ENCODE peak calls at places on chromosomes 1 and 21, in six cellular contexts. One of them, this sample, is unnamed.

GRCh38 chr1:113036639-113037321 is 36.2 kb upstream of the LRIG2 start:
- DNase-seq in effector CD4-positive, alpha-beta T cell: no peak
- DNase-seq in thoracic aorta: no peak
- DNase-seq in stimulated activated CD4-positive, alpha-beta T cell treated with anti-CD3 and anti-CD28 coated beads, Interleukin-15, amount 100 ng/mL, for 24 hours: no peak
- DNase-seq in NCI-H82: peak
- DNase-seq in activated CD4-positive, alpha-beta T cell treated with anti-CD3 and anti-CD28 coated beads for 36 hours: no peak
- DNase-seq in this sample: no peak

GRCh38 chr1:8431028-8431427 is 113.1 kb downstream of the SLC45A1 start:
- DNase-seq in NCI-H82: peak
- DNase-seq in stimulated activated CD4-positive, alpha-beta T cell treated with anti-CD3 and anti-CD28 coated beads, Interleukin-15, amount 100 ng/mL, for 24 hours: peak
- DNase-seq in activated CD4-positive, alpha-beta T cell treated with anti-CD3 and anti-CD28 coated beads for 36 hours: peak
- DNase-seq in thoracic aorta: no peak
- DNase-seq in effector CD4-positive, alpha-beta T cell: no peak
- DNase-seq in this sample: peak

GRCh38 chr1:193697105-193697762 is 510.8 kb upstream of the B3GALT2 start:
- DNase-seq in effector CD4-positive, alpha-beta T cell: no peak
- DNase-seq in NCI-H82: no peak
- DNase-seq in stimulated activated CD4-positive, alpha-beta T cell treated with anti-CD3 and anti-CD28 coated beads, Interleukin-15, amount 100 ng/mL, for 24 hours: no peak
- DNase-seq in thoracic aorta: no peak
- DNase-seq in activated CD4-positive, alpha-beta T cell treated with anti-CD3 and anti-CD28 coated beads for 36 hours: no peak
- DNase-seq in this sample: no peak

GRCh38 chr1:228830185-228830953 is 95.1 kb downstream of the RHOU start:
- DNase-seq in thoracic aorta: no peak
- DNase-seq in stimulated activated CD4-positive, alpha-beta T cell treated with anti-CD3 and anti-CD28 coated beads, Interleukin-15, amount 100 ng/mL, for 24 hours: no peak
- DNase-seq in activated CD4-positive, alpha-beta T cell treated with anti-CD3 and anti-CD28 coated beads for 36 hours: no peak
- DNase-seq in NCI-H82: no peak
- DNase-seq in effector CD4-positive, alpha-beta T cell: no peak
- DNase-seq in this sample: no peak

GRCh38 chr1:169044971-169045370 is 61.5 kb upstream of the ATP1B1 start:
- DNase-seq in stimulated activated CD4-positive, alpha-beta T cell treated with anti-CD3 and anti-CD28 coated beads, Interleukin-15, amount 100 ng/mL, for 24 hours: no peak
- DNase-seq in effector CD4-positive, alpha-beta T cell: no peak
- DNase-seq in NCI-H82: no peak
- DNase-seq in thoracic aorta: no peak
- DNase-seq in activated CD4-positive, alpha-beta T cell treated with anti-CD3 and anti-CD28 coated beads for 36 hours: no peak
- DNase-seq in this sample: no peak

GRCh38 chr1:224380003-224380402 is 23.3 kb downstream of the CNIH4 start:
- DNase-seq in effector CD4-positive, alpha-beta T cell: peak
- DNase-seq in activated CD4-positive, alpha-beta T cell treated with anti-CD3 and anti-CD28 coated beads for 36 hours: peak
- DNase-seq in thoracic aorta: no peak
- DNase-seq in stimulated activated CD4-positive, alpha-beta T cell treated with anti-CD3 and anti-CD28 coated beads, Interleukin-15, amount 100 ng/mL, for 24 hours: peak
- DNase-seq in NCI-H82: no peak
- DNase-seq in this sample: peak

GRCh38 chr1:204102029-204102611 is 29.2 kb downstream of the SOX13 start:
- DNase-seq in effector CD4-positive, alpha-beta T cell: no peak
- DNase-seq in NCI-H82: no peak
- DNase-seq in thoracic aorta: no peak
- DNase-seq in stimulated activated CD4-positive, alpha-beta T cell treated with anti-CD3 and anti-CD28 coated beads, Interleukin-15, amount 100 ng/mL, for 24 hours: no peak
- DNase-seq in activated CD4-positive, alpha-beta T cell treated with anti-CD3 and anti-CD28 coated beads for 36 hours: peak
- DNase-seq in this sample: peak

GRCh38 chr1:48469616-48470500 is 2.1 kb downstream of the SPATA6 start:
- DNase-seq in NCI-H82: peak
- DNase-seq in stimulated activated CD4-positive, alpha-beta T cell treated with anti-CD3 and anti-CD28 coated beads, Interleukin-15, amount 100 ng/mL, for 24 hours: no peak
- DNase-seq in activated CD4-positive, alpha-beta T cell treated with anti-CD3 and anti-CD28 coated beads for 36 hours: no peak
- DNase-seq in thoracic aorta: peak
- DNase-seq in effector CD4-positive, alpha-beta T cell: no peak
- DNase-seq in this sample: no peak

GRCh38 chr1:64525116-64525686 is 55.3 kb downstream of the CACHD1 start:
- DNase-seq in activated CD4-positive, alpha-beta T cell treated with anti-CD3 and anti-CD28 coated beads for 36 hours: no peak
- DNase-seq in NCI-H82: no peak
- DNase-seq in thoracic aorta: no peak
- DNase-seq in stimulated activated CD4-positive, alpha-beta T cell treated with anti-CD3 and anti-CD28 coated beads, Interleukin-15, amount 100 ng/mL, for 24 hours: no peak
- DNase-seq in effector CD4-positive, alpha-beta T cell: no peak
- DNase-seq in this sample: no peak

GRCh38 chr1:94044290-94044790 is 76.6 kb downstream of the ABCA4 start:
- DNase-seq in activated CD4-positive, alpha-beta T cell treated with anti-CD3 and anti-CD28 coated beads for 36 hours: no peak
- DNase-seq in NCI-H82: no peak
- DNase-seq in effector CD4-positive, alpha-beta T cell: no peak
- DNase-seq in stimulated activated CD4-positive, alpha-beta T cell treated with anti-CD3 and anti-CD28 coated beads, Interleukin-15, amount 100 ng/mL, for 24 hours: no peak
- DNase-seq in thoracic aorta: no peak
- DNase-seq in this sample: no peak

GRCh38 chr1:232844791-232845190 is 39.6 kb downstream of the MAP10 start:
- DNase-seq in effector CD4-positive, alpha-beta T cell: no peak
- DNase-seq in thoracic aorta: no peak
- DNase-seq in NCI-H82: no peak
- DNase-seq in stimulated activated CD4-positive, alpha-beta T cell treated with anti-CD3 and anti-CD28 coated beads, Interleukin-15, amount 100 ng/mL, for 24 hours: no peak
- DNase-seq in activated CD4-positive, alpha-beta T cell treated with anti-CD3 and anti-CD28 coated beads for 36 hours: no peak
- DNase-seq in this sample: no peak

GRCh38 chr21:44088401-44088780 is 18.8 kb upstream of the PWP2 start:
- DNase-seq in activated CD4-positive, alpha-beta T cell treated with anti-CD3 and anti-CD28 coated beads for 36 hours: no peak
- DNase-seq in thoracic aorta: no peak
- DNase-seq in NCI-H82: no peak
- DNase-seq in stimulated activated CD4-positive, alpha-beta T cell treated with anti-CD3 and anti-CD28 coated beads, Interleukin-15, amount 100 ng/mL, for 24 hours: no peak
- DNase-seq in effector CD4-positive, alpha-beta T cell: no peak
- DNase-seq in this sample: no peak

GRCh38 chr1:186617860-186618780 is 62.1 kb downstream of the PTGS2 start:
- DNase-seq in effector CD4-positive, alpha-beta T cell: no peak
- DNase-seq in NCI-H82: no peak
- DNase-seq in stimulated activated CD4-positive, alpha-beta T cell treated with anti-CD3 and anti-CD28 coated beads, Interleukin-15, amount 100 ng/mL, for 24 hours: peak
- DNase-seq in activated CD4-positive, alpha-beta T cell treated with anti-CD3 and anti-CD28 coated beads for 36 hours: peak
- DNase-seq in thoracic aorta: peak
- DNase-seq in this sample: peak

GRCh38 chr1:229076217-229076616 is 194.7 kb upstream of the RAB4A start:
- DNase-seq in NCI-H82: no peak
- DNase-seq in activated CD4-positive, alpha-beta T cell treated with anti-CD3 and anti-CD28 coated beads for 36 hours: no peak
- DNase-seq in effector CD4-positive, alpha-beta T cell: no peak
- DNase-seq in stimulated activated CD4-positive, alpha-beta T cell treated with anti-CD3 and anti-CD28 coated beads, Interleukin-15, amount 100 ng/mL, for 24 hours: no peak
- DNase-seq in thoracic aorta: no peak
- DNase-seq in this sample: no peak

GRCh38 chr1:156180471-156180870 is 13.4 kb upstream of the SLC25A44 start:
- DNase-seq in activated CD4-positive, alpha-beta T cell treated with anti-CD3 and anti-CD28 coated beads for 36 hours: no peak
- DNase-seq in stimulated activated CD4-positive, alpha-beta T cell treated with anti-CD3 and anti-CD28 coated beads, Interleukin-15, amount 100 ng/mL, for 24 hours: no peak
- DNase-seq in NCI-H82: peak
- DNase-seq in thoracic aorta: no peak
- DNase-seq in effector CD4-positive, alpha-beta T cell: no peak
- DNase-seq in this sample: no peak

GRCh38 chr1:51627672-51628071 is 10.8 kb downstream of the OSBPL9 start:
- DNase-seq in effector CD4-positive, alpha-beta T cell: no peak
- DNase-seq in activated CD4-positive, alpha-beta T cell treated with anti-CD3 and anti-CD28 coated beads for 36 hours: peak
- DNase-seq in NCI-H82: peak
- DNase-seq in thoracic aorta: no peak
- DNase-seq in stimulated activated CD4-positive, alpha-beta T cell treated with anti-CD3 and anti-CD28 coated beads, Interleukin-15, amount 100 ng/mL, for 24 hours: no peak
- DNase-seq in this sample: peak

GRCh38 chr1:210347112-210347511 is 18.4 kb downstream of the HHAT start:
- DNase-seq in stimulated activated CD4-positive, alpha-beta T cell treated with anti-CD3 and anti-CD28 coated beads, Interleukin-15, amount 100 ng/mL, for 24 hours: peak
- DNase-seq in activated CD4-positive, alpha-beta T cell treated with anti-CD3 and anti-CD28 coated beads for 36 hours: peak
- DNase-seq in NCI-H82: no peak
- DNase-seq in effector CD4-positive, alpha-beta T cell: no peak
- DNase-seq in thoracic aorta: no peak
- DNase-seq in this sample: peak

GRCh38 chr1:28508435-28508754 is 2.6 kb downstream of the RCC1 start:
- DNase-seq in activated CD4-positive, alpha-beta T cell treated with anti-CD3 and anti-CD28 coated beads for 36 hours: peak
- DNase-seq in NCI-H82: peak
- DNase-seq in thoracic aorta: no peak
- DNase-seq in effector CD4-positive, alpha-beta T cell: no peak
- DNase-seq in stimulated activated CD4-positive, alpha-beta T cell treated with anti-CD3 and anti-CD28 coated beads, Interleukin-15, amount 100 ng/mL, for 24 hours: peak
- DNase-seq in this sample: no peak

GRCh38 chr1:156438278-156438987 is 62.1 kb downstream of the MEF2D start:
- DNase-seq in stimulated activated CD4-positive, alpha-beta T cell treated with anti-CD3 and anti-CD28 coated beads, Interleukin-15, amount 100 ng/mL, for 24 hours: no peak
- DNase-seq in activated CD4-positive, alpha-beta T cell treated with anti-CD3 and anti-CD28 coated beads for 36 hours: no peak
- DNase-seq in effector CD4-positive, alpha-beta T cell: no peak
- DNase-seq in NCI-H82: no peak
- DNase-seq in thoracic aorta: no peak
- DNase-seq in this sample: no peak

GRCh38 chr1:205356424-205357151 is at the start of gene KLHDC8A:
- DNase-seq in activated CD4-positive, alpha-beta T cell treated with anti-CD3 and anti-CD28 coated beads for 36 hours: no peak
- DNase-seq in NCI-H82: peak
- DNase-seq in thoracic aorta: no peak
- DNase-seq in effector CD4-positive, alpha-beta T cell: no peak
- DNase-seq in stimulated activated CD4-positive, alpha-beta T cell treated with anti-CD3 and anti-CD28 coated beads, Interleukin-15, amount 100 ng/mL, for 24 hours: no peak
- DNase-seq in this sample: no peak

GRCh38 chr1:226661965-226662364 is 77.1 kb downstream of the ITPKB start:
- DNase-seq in stimulated activated CD4-positive, alpha-beta T cell treated with anti-CD3 and anti-CD28 coated beads, Interleukin-15, amount 100 ng/mL, for 24 hours: no peak
- DNase-seq in NCI-H82: peak
- DNase-seq in activated CD4-positive, alpha-beta T cell treated with anti-CD3 and anti-CD28 coated beads for 36 hours: no peak
- DNase-seq in thoracic aorta: no peak
- DNase-seq in effector CD4-positive, alpha-beta T cell: no peak
- DNase-seq in this sample: no peak

GRCh38 chr1:209383907-209384709 is 199.4 kb upstream of the CAMK1G start:
- DNase-seq in thoracic aorta: no peak
- DNase-seq in activated CD4-positive, alpha-beta T cell treated with anti-CD3 and anti-CD28 coated beads for 36 hours: no peak
- DNase-seq in stimulated activated CD4-positive, alpha-beta T cell treated with anti-CD3 and anti-CD28 coated beads, Interleukin-15, amount 100 ng/mL, for 24 hours: no peak
- DNase-seq in NCI-H82: no peak
- DNase-seq in effector CD4-positive, alpha-beta T cell: no peak
- DNase-seq in this sample: no peak

GRCh38 chr1:161994153-161994814 is 29.4 kb downstream of the OLFML2B start:
- DNase-seq in activated CD4-positive, alpha-beta T cell treated with anti-CD3 and anti-CD28 coated beads for 36 hours: no peak
- DNase-seq in stimulated activated CD4-positive, alpha-beta T cell treated with anti-CD3 and anti-CD28 coated beads, Interleukin-15, amount 100 ng/mL, for 24 hours: no peak
- DNase-seq in effector CD4-positive, alpha-beta T cell: no peak
- DNase-seq in NCI-H82: no peak
- DNase-seq in thoracic aorta: no peak
- DNase-seq in this sample: no peak

GRCh38 chr1:235866207-235866912 is at the start of gene LYST:
- DNase-seq in effector CD4-positive, alpha-beta T cell: peak
- DNase-seq in thoracic aorta: no peak
- DNase-seq in stimulated activated CD4-positive, alpha-beta T cell treated with anti-CD3 and anti-CD28 coated beads, Interleukin-15, amount 100 ng/mL, for 24 hours: peak
- DNase-seq in activated CD4-positive, alpha-beta T cell treated with anti-CD3 and anti-CD28 coated beads for 36 hours: peak
- DNase-seq in NCI-H82: peak
- DNase-seq in this sample: peak

GRCh38 chr1:84772428-84772943 is 82.2 kb upstream of the SSX2IP start:
- DNase-seq in activated CD4-positive, alpha-beta T cell treated with anti-CD3 and anti-CD28 coated beads for 36 hours: peak
- DNase-seq in stimulated activated CD4-positive, alpha-beta T cell treated with anti-CD3 and anti-CD28 coated beads, Interleukin-15, amount 100 ng/mL, for 24 hours: peak
- DNase-seq in thoracic aorta: peak
- DNase-seq in NCI-H82: peak
- DNase-seq in effector CD4-positive, alpha-beta T cell: peak
- DNase-seq in this sample: peak

GRCh38 chr1:170377440-170377839 is 154.5 kb upstream of the GORAB start:
- DNase-seq in thoracic aorta: no peak
- DNase-seq in effector CD4-positive, alpha-beta T cell: no peak
- DNase-seq in activated CD4-positive, alpha-beta T cell treated with anti-CD3 and anti-CD28 coated beads for 36 hours: no peak
- DNase-seq in NCI-H82: no peak
- DNase-seq in stimulated activated CD4-positive, alpha-beta T cell treated with anti-CD3 and anti-CD28 coated beads, Interleukin-15, amount 100 ng/mL, for 24 hours: no peak
- DNase-seq in this sample: no peak

GRCh38 chr1:111864862-111865261 is 109.2 kb downstream of the DDX20 start:
- DNase-seq in thoracic aorta: no peak
- DNase-seq in stimulated activated CD4-positive, alpha-beta T cell treated with anti-CD3 and anti-CD28 coated beads, Interleukin-15, amount 100 ng/mL, for 24 hours: no peak
- DNase-seq in NCI-H82: no peak
- DNase-seq in activated CD4-positive, alpha-beta T cell treated with anti-CD3 and anti-CD28 coated beads for 36 hours: peak
- DNase-seq in effector CD4-positive, alpha-beta T cell: no peak
- DNase-seq in this sample: peak